ENCODE peak calls at places on chromosomes 13 and 19, in eight cellular contexts. One of them, this sample, is unnamed.

GRCh38 chr19:42325896-42326771 is 699 bp downstream of the MEGF8 start:
- DNase-seq in adrenal gland: peak; percentile 45
- DNase-seq in esophagus squamous epithelium: no peak
- DNase-seq in cerebellum: no peak
- DNase-seq in pancreas: peak; percentile 40
- DNase-seq in ovary: peak; percentile 50
- DNase-seq in stomach: peak; percentile 28
- DNase-seq in neural crest cell: peak; percentile 12
- DNase-seq in this sample: peak; percentile 43

GRCh38 chr19:39908803-39909202 is 25.6 kb downstream of the FCGBP start:
- DNase-seq in pancreas: no peak
- DNase-seq in cerebellum: no peak
- DNase-seq in neural crest cell: no peak
- DNase-seq in esophagus squamous epithelium: no peak
- DNase-seq in adrenal gland: no peak
- DNase-seq in stomach: no peak
- DNase-seq in ovary: no peak
- DNase-seq in this sample: no peak

GRCh38 chr19:52735734-52736133 is 890 bp upstream of the ZNF611 start:
- DNase-seq in adrenal gland: peak; percentile 50
- DNase-seq in esophagus squamous epithelium: no peak
- DNase-seq in cerebellum: peak; percentile 28
- DNase-seq in stomach: peak; percentile 38
- DNase-seq in ovary: peak; percentile 57
- DNase-seq in pancreas: peak; percentile 34
- DNase-seq in neural crest cell: peak; percentile 55
- DNase-seq in this sample: peak; percentile 15

GRCh38 chr13:112473818-112474217 is 97.7 kb downstream of the SPACA7 start:
- DNase-seq in esophagus squamous epithelium: no peak
- DNase-seq in neural crest cell: no peak
- DNase-seq in pancreas: no peak
- DNase-seq in adrenal gland: no peak
- DNase-seq in cerebellum: no peak
- DNase-seq in ovary: no peak
- DNase-seq in stomach: no peak
- DNase-seq in this sample: no peak

GRCh38 chr19:45049073-45049736 is 10.4 kb downstream of the CLASRP start:
- DNase-seq in stomach: peak; percentile 78
- DNase-seq in pancreas: peak; percentile 67
- DNase-seq in cerebellum: no peak
- DNase-seq in ovary: no peak
- DNase-seq in esophagus squamous epithelium: no peak
- DNase-seq in neural crest cell: no peak
- DNase-seq in adrenal gland: peak; percentile 62
- DNase-seq in this sample: no peak

GRCh38 chr19:35755550-35756371 is 1.1 kb downstream of the HSPB6 start:
- DNase-seq in pancreas: peak; percentile 51
- DNase-seq in cerebellum: no peak
- DNase-seq in neural crest cell: no peak
- DNase-seq in stomach: peak; percentile 60
- DNase-seq in adrenal gland: peak; percentile 91
- DNase-seq in esophagus squamous epithelium: no peak
- DNase-seq in ovary: peak; percentile 95
- DNase-seq in this sample: no peak

GRCh38 chr13:75689686-75690085 is 53.6 kb downstream of the LMO7 start:
- DNase-seq in ovary: no peak
- DNase-seq in stomach: no peak
- DNase-seq in pancreas: no peak
- DNase-seq in adrenal gland: no peak
- DNase-seq in esophagus squamous epithelium: no peak
- DNase-seq in cerebellum: no peak
- DNase-seq in neural crest cell: no peak
- DNase-seq in this sample: no peak

GRCh38 chr19:48635263-48635965 is 1.8 kb downstream of the DBP start:
- DNase-seq in adrenal gland: peak; percentile 81
- DNase-seq in pancreas: peak; percentile 76
- DNase-seq in cerebellum: peak; percentile 81
- DNase-seq in stomach: peak; percentile 75
- DNase-seq in esophagus squamous epithelium: no peak
- DNase-seq in ovary: peak; percentile 84
- DNase-seq in neural crest cell: no peak
- DNase-seq in this sample: peak; percentile 77

GRCh38 chr13:76885203-76886004 is 801 bp downstream of the KCTD12 start:
- DNase-seq in neural crest cell: peak; percentile 40
- DNase-seq in esophagus squamous epithelium: peak; percentile 21
- DNase-seq in pancreas: peak; percentile 65
- DNase-seq in ovary: peak; percentile 81
- DNase-seq in adrenal gland: peak; percentile 71
- DNase-seq in stomach: peak; percentile 73
- DNase-seq in cerebellum: peak; percentile 73
- DNase-seq in this sample: peak; percentile 24

GRCh38 chr19:13076320-13076719 is 26.3 kb downstream of the LYL1 start:
- DNase-seq in pancreas: no peak
- DNase-seq in ovary: no peak
- DNase-seq in adrenal gland: no peak
- DNase-seq in neural crest cell: no peak
- DNase-seq in cerebellum: no peak
- DNase-seq in esophagus squamous epithelium: no peak
- DNase-seq in stomach: no peak
- DNase-seq in this sample: no peak

GRCh38 chr19:347946-348861 is 3.6 kb upstream of the MIER2 start:
- DNase-seq in neural crest cell: no peak
- DNase-seq in pancreas: no peak
- DNase-seq in adrenal gland: no peak
- DNase-seq in esophagus squamous epithelium: no peak
- DNase-seq in cerebellum: no peak
- DNase-seq in ovary: no peak
- DNase-seq in stomach: no peak
- DNase-seq in this sample: no peak

GRCh38 chr19:16385821-16386220 is 61.2 kb downstream of the KLF2 start:
- DNase-seq in pancreas: no peak
- DNase-seq in cerebellum: no peak
- DNase-seq in neural crest cell: no peak
- DNase-seq in esophagus squamous epithelium: no peak
- DNase-seq in ovary: peak; percentile 30
- DNase-seq in adrenal gland: no peak
- DNase-seq in stomach: no peak
- DNase-seq in this sample: no peak

GRCh38 chr13:98581971-98582702 is 5.2 kb upstream of the STK24 start:
- DNase-seq in adrenal gland: no peak
- DNase-seq in stomach: no peak
- DNase-seq in pancreas: no peak
- DNase-seq in esophagus squamous epithelium: no peak
- DNase-seq in neural crest cell: no peak
- DNase-seq in ovary: no peak
- DNase-seq in cerebellum: no peak
- DNase-seq in this sample: no peak

GRCh38 chr19:34323433-34324204 is 41.4 kb upstream of the GPI start:
- DNase-seq in neural crest cell: no peak
- DNase-seq in cerebellum: no peak
- DNase-seq in ovary: no peak
- DNase-seq in adrenal gland: no peak
- DNase-seq in esophagus squamous epithelium: no peak
- DNase-seq in stomach: no peak
- DNase-seq in pancreas: no peak
- DNase-seq in this sample: no peak

GRCh38 chr13:93721483-93721882 is 494.9 kb downstream of the GPC6 start:
- DNase-seq in neural crest cell: no peak
- DNase-seq in adrenal gland: no peak
- DNase-seq in esophagus squamous epithelium: no peak
- DNase-seq in stomach: no peak
- DNase-seq in ovary: no peak
- DNase-seq in pancreas: no peak
- DNase-seq in cerebellum: no peak
- DNase-seq in this sample: no peak

GRCh38 chr19:1366899-1367870 is 16.5 kb upstream of the NDUFS7 start:
- DNase-seq in neural crest cell: no peak
- DNase-seq in pancreas: no peak
- DNase-seq in cerebellum: no peak
- DNase-seq in esophagus squamous epithelium: no peak
- DNase-seq in ovary: no peak
- DNase-seq in adrenal gland: no peak
- DNase-seq in stomach: no peak
- DNase-seq in this sample: no peak

GRCh38 chr13:33052446-33052845 is 36.2 kb downstream of the KL start:
- DNase-seq in pancreas: no peak
- DNase-seq in adrenal gland: no peak
- DNase-seq in ovary: no peak
- DNase-seq in neural crest cell: no peak
- DNase-seq in stomach: no peak
- DNase-seq in esophagus squamous epithelium: no peak
- DNase-seq in cerebellum: no peak
- DNase-seq in this sample: no peak

GRCh38 chr19:13209797-13210775 is 59.9 kb downstream of the IER2 start:
- DNase-seq in stomach: no peak
- DNase-seq in pancreas: no peak
- DNase-seq in ovary: no peak
- DNase-seq in neural crest cell: no peak
- DNase-seq in adrenal gland: no peak
- DNase-seq in cerebellum: no peak
- DNase-seq in esophagus squamous epithelium: no peak
- DNase-seq in this sample: no peak

GRCh38 chr13:44188257-44188656 is 185.4 kb upstream of the SERP2 start:
- DNase-seq in pancreas: no peak
- DNase-seq in cerebellum: no peak
- DNase-seq in ovary: no peak
- DNase-seq in esophagus squamous epithelium: no peak
- DNase-seq in adrenal gland: no peak
- DNase-seq in stomach: no peak
- DNase-seq in neural crest cell: no peak
- DNase-seq in this sample: no peak

GRCh38 chr13:54637377-54637776 is 1608.8 kb downstream of the OLFM4 start:
- DNase-seq in esophagus squamous epithelium: no peak
- DNase-seq in stomach: no peak
- DNase-seq in neural crest cell: no peak
- DNase-seq in ovary: no peak
- DNase-seq in pancreas: no peak
- DNase-seq in cerebellum: no peak
- DNase-seq in adrenal gland: no peak
- DNase-seq in this sample: no peak

GRCh38 chr13:66492479-66492878 is 737.7 kb downstream of the PCDH9 start:
- DNase-seq in adrenal gland: no peak
- DNase-seq in cerebellum: no peak
- DNase-seq in esophagus squamous epithelium: no peak
- DNase-seq in pancreas: no peak
- DNase-seq in ovary: no peak
- DNase-seq in stomach: no peak
- DNase-seq in neural crest cell: no peak
- DNase-seq in this sample: no peak

GRCh38 chr13:72109863-72110262 is 242.9 kb upstream of the DACH1 start:
- DNase-seq in neural crest cell: no peak
- DNase-seq in ovary: no peak
- DNase-seq in pancreas: no peak
- DNase-seq in cerebellum: no peak
- DNase-seq in esophagus squamous epithelium: no peak
- DNase-seq in stomach: no peak
- DNase-seq in adrenal gland: no peak
- DNase-seq in this sample: no peak

GRCh38 chr13:73572824-73573223 is 514.0 kb downstream of the KLF5 start:
- DNase-seq in adrenal gland: no peak
- DNase-seq in ovary: no peak
- DNase-seq in stomach: no peak
- DNase-seq in pancreas: no peak
- DNase-seq in cerebellum: no peak
- DNase-seq in neural crest cell: no peak
- DNase-seq in esophagus squamous epithelium: no peak
- DNase-seq in this sample: no peak

GRCh38 chr19:6087074-6087506 is 23.2 kb downstream of the RFX2 start:
- DNase-seq in neural crest cell: no peak
- DNase-seq in stomach: no peak
- DNase-seq in adrenal gland: no peak
- DNase-seq in cerebellum: no peak
- DNase-seq in ovary: no peak
- DNase-seq in esophagus squamous epithelium: no peak
- DNase-seq in pancreas: no peak
- DNase-seq in this sample: peak; percentile 70

GRCh38 chr13:27969073-27969865 is at the start of gene CDX2:
- DNase-seq in pancreas: peak; percentile 62
- DNase-seq in stomach: peak; percentile 24
- DNase-seq in esophagus squamous epithelium: no peak
- DNase-seq in neural crest cell: no peak
- DNase-seq in ovary: no peak
- DNase-seq in cerebellum: no peak
- DNase-seq in adrenal gland: no peak
- DNase-seq in this sample: no peak